ENCODE peak calls at places on chromosome 17, in seven cellular contexts. One of them, this sample, is unnamed.

GRCh38 chr17:19238167-19238505 is 970 bp downstream of the EPN2 start:
- DNase-seq in germinal center: peak; percentile 12
- DNase-seq in endothelial cell: peak; percentile 31
- DNase-seq in HTR-8/SVneo: peak; percentile 45
- DNase-seq in GM13976: peak; percentile 45
- DNase-seq in ACHN: peak; percentile 44
- DNase-seq in stimulated activated CD4-positive, alpha-beta T cell treated with anti-CD3 and anti-CD28 coated beads, Interleukin-2, amount 100 ng/mL, for 24 hours: no peak
- DNase-seq in this sample: peak; percentile 72

GRCh38 chr17:68344701-68345136 is 53.4 kb downstream of the ARSG start:
- DNase-seq in GM13976: no peak
- DNase-seq in ACHN: no peak
- DNase-seq in germinal center: no peak
- DNase-seq in stimulated activated CD4-positive, alpha-beta T cell treated with anti-CD3 and anti-CD28 coated beads, Interleukin-2, amount 100 ng/mL, for 24 hours: no peak
- DNase-seq in endothelial cell: no peak
- DNase-seq in HTR-8/SVneo: no peak
- DNase-seq in this sample: no peak

GRCh38 chr17:3512512-3513171 is 36.8 kb downstream of the ASPA start:
- DNase-seq in HTR-8/SVneo: no peak
- DNase-seq in germinal center: no peak
- DNase-seq in GM13976: no peak
- DNase-seq in stimulated activated CD4-positive, alpha-beta T cell treated with anti-CD3 and anti-CD28 coated beads, Interleukin-2, amount 100 ng/mL, for 24 hours: no peak
- DNase-seq in ACHN: no peak
- DNase-seq in endothelial cell: no peak
- DNase-seq in this sample: peak; percentile 79

GRCh38 chr17:54256530-54256929 is 433.8 kb downstream of the KIF2B start:
- DNase-seq in stimulated activated CD4-positive, alpha-beta T cell treated with anti-CD3 and anti-CD28 coated beads, Interleukin-2, amount 100 ng/mL, for 24 hours: no peak
- DNase-seq in germinal center: no peak
- DNase-seq in ACHN: no peak
- DNase-seq in endothelial cell: no peak
- DNase-seq in GM13976: no peak
- DNase-seq in HTR-8/SVneo: no peak
- DNase-seq in this sample: no peak

GRCh38 chr17:9414471-9414870 is 161.1 kb downstream of the STX8 start:
- DNase-seq in endothelial cell: no peak
- DNase-seq in GM13976: peak; percentile 64
- DNase-seq in ACHN: no peak
- DNase-seq in stimulated activated CD4-positive, alpha-beta T cell treated with anti-CD3 and anti-CD28 coated beads, Interleukin-2, amount 100 ng/mL, for 24 hours: no peak
- DNase-seq in HTR-8/SVneo: no peak
- DNase-seq in germinal center: peak; percentile 62
- DNase-seq in this sample: no peak

GRCh38 chr17:47889734-47890529 is 6.1 kb upstream of the SP2 start:
- DNase-seq in ACHN: peak; percentile 81
- DNase-seq in GM13976: peak; percentile 82
- DNase-seq in endothelial cell: peak; percentile 93
- DNase-seq in stimulated activated CD4-positive, alpha-beta T cell treated with anti-CD3 and anti-CD28 coated beads, Interleukin-2, amount 100 ng/mL, for 24 hours: peak; percentile 97
- DNase-seq in HTR-8/SVneo: peak; percentile 91
- DNase-seq in germinal center: peak; percentile 74
- DNase-seq in this sample: peak; percentile 96

GRCh38 chr17:13374203-13375143 is 227.3 kb downstream of the HS3ST3A1 start:
- DNase-seq in ACHN: no peak
- DNase-seq in stimulated activated CD4-positive, alpha-beta T cell treated with anti-CD3 and anti-CD28 coated beads, Interleukin-2, amount 100 ng/mL, for 24 hours: no peak
- DNase-seq in endothelial cell: no peak
- DNase-seq in germinal center: no peak
- DNase-seq in GM13976: no peak
- DNase-seq in HTR-8/SVneo: no peak
- DNase-seq in this sample: no peak

GRCh38 chr17:31581022-31581483 is 189.6 kb downstream of the RAB11FIP4 start:
- DNase-seq in stimulated activated CD4-positive, alpha-beta T cell treated with anti-CD3 and anti-CD28 coated beads, Interleukin-2, amount 100 ng/mL, for 24 hours: no peak
- DNase-seq in ACHN: peak; percentile 90
- DNase-seq in germinal center: no peak
- DNase-seq in endothelial cell: no peak
- DNase-seq in GM13976: no peak
- DNase-seq in HTR-8/SVneo: peak; percentile 93
- DNase-seq in this sample: no peak

GRCh38 chr17:50731575-50732460 is 12.4 kb downstream of the LUC7L3 start:
- DNase-seq in stimulated activated CD4-positive, alpha-beta T cell treated with anti-CD3 and anti-CD28 coated beads, Interleukin-2, amount 100 ng/mL, for 24 hours: no peak
- DNase-seq in germinal center: no peak
- DNase-seq in HTR-8/SVneo: no peak
- DNase-seq in ACHN: no peak
- DNase-seq in GM13976: no peak
- DNase-seq in endothelial cell: no peak
- DNase-seq in this sample: no peak

GRCh38 chr17:78558181-78558850 is 18.9 kb downstream of the DNAH17 start:
- DNase-seq in stimulated activated CD4-positive, alpha-beta T cell treated with anti-CD3 and anti-CD28 coated beads, Interleukin-2, amount 100 ng/mL, for 24 hours: no peak
- DNase-seq in ACHN: peak; percentile 18
- DNase-seq in endothelial cell: peak; percentile 13
- DNase-seq in GM13976: no peak
- DNase-seq in HTR-8/SVneo: no peak
- DNase-seq in germinal center: no peak
- DNase-seq in this sample: no peak

GRCh38 chr17:21008516-21008915 is 34.3 kb downstream of the USP22 start:
- DNase-seq in endothelial cell: no peak
- DNase-seq in ACHN: no peak
- DNase-seq in HTR-8/SVneo: no peak
- DNase-seq in GM13976: no peak
- DNase-seq in stimulated activated CD4-positive, alpha-beta T cell treated with anti-CD3 and anti-CD28 coated beads, Interleukin-2, amount 100 ng/mL, for 24 hours: no peak
- DNase-seq in germinal center: no peak
- DNase-seq in this sample: no peak

GRCh38 chr17:20989991-20990855 is 52.6 kb downstream of the USP22 start:
- DNase-seq in GM13976: no peak
- DNase-seq in ACHN: no peak
- DNase-seq in germinal center: no peak
- DNase-seq in HTR-8/SVneo: no peak
- DNase-seq in stimulated activated CD4-positive, alpha-beta T cell treated with anti-CD3 and anti-CD28 coated beads, Interleukin-2, amount 100 ng/mL, for 24 hours: no peak
- DNase-seq in endothelial cell: no peak
- DNase-seq in this sample: no peak

GRCh38 chr17:76467366-76467765 is at the start of gene AANAT:
- DNase-seq in HTR-8/SVneo: no peak
- DNase-seq in endothelial cell: no peak
- DNase-seq in stimulated activated CD4-positive, alpha-beta T cell treated with anti-CD3 and anti-CD28 coated beads, Interleukin-2, amount 100 ng/mL, for 24 hours: no peak
- DNase-seq in ACHN: no peak
- DNase-seq in GM13976: no peak
- DNase-seq in germinal center: no peak
- DNase-seq in this sample: peak; percentile 84

GRCh38 chr17:68353121-68353521 is 61.8 kb downstream of the ARSG start:
- DNase-seq in endothelial cell: no peak
- DNase-seq in HTR-8/SVneo: no peak
- DNase-seq in germinal center: no peak
- DNase-seq in stimulated activated CD4-positive, alpha-beta T cell treated with anti-CD3 and anti-CD28 coated beads, Interleukin-2, amount 100 ng/mL, for 24 hours: no peak
- DNase-seq in ACHN: no peak
- DNase-seq in GM13976: no peak
- DNase-seq in this sample: no peak

GRCh38 chr17:12977008-12977751 is 40.6 kb downstream of the ELAC2 start:
- DNase-seq in endothelial cell: peak; percentile 28
- DNase-seq in HTR-8/SVneo: no peak
- DNase-seq in ACHN: no peak
- DNase-seq in stimulated activated CD4-positive, alpha-beta T cell treated with anti-CD3 and anti-CD28 coated beads, Interleukin-2, amount 100 ng/mL, for 24 hours: no peak
- DNase-seq in germinal center: no peak
- DNase-seq in GM13976: no peak
- DNase-seq in this sample: no peak

GRCh38 chr17:60506312-60506711 is 19.7 kb downstream of the APPBP2 start:
- DNase-seq in GM13976: peak; percentile 36
- DNase-seq in HTR-8/SVneo: peak; percentile 84
- DNase-seq in germinal center: no peak
- DNase-seq in ACHN: peak; percentile 90
- DNase-seq in stimulated activated CD4-positive, alpha-beta T cell treated with anti-CD3 and anti-CD28 coated beads, Interleukin-2, amount 100 ng/mL, for 24 hours: no peak
- DNase-seq in endothelial cell: no peak
- DNase-seq in this sample: no peak

GRCh38 chr17:28575126-28575795 is 1.4 kb downstream of the ALDOC start:
- DNase-seq in ACHN: no peak
- DNase-seq in HTR-8/SVneo: no peak
- DNase-seq in endothelial cell: no peak
- DNase-seq in GM13976: no peak
- DNase-seq in stimulated activated CD4-positive, alpha-beta T cell treated with anti-CD3 and anti-CD28 coated beads, Interleukin-2, amount 100 ng/mL, for 24 hours: no peak
- DNase-seq in germinal center: no peak
- DNase-seq in this sample: no peak

GRCh38 chr17:67490471-67490870 is 113.4 kb downstream of the PITPNC1 start:
- DNase-seq in germinal center: no peak
- DNase-seq in stimulated activated CD4-positive, alpha-beta T cell treated with anti-CD3 and anti-CD28 coated beads, Interleukin-2, amount 100 ng/mL, for 24 hours: no peak
- DNase-seq in HTR-8/SVneo: no peak
- DNase-seq in GM13976: no peak
- DNase-seq in ACHN: no peak
- DNase-seq in endothelial cell: no peak
- DNase-seq in this sample: no peak

GRCh38 chr17:565506-565905 is 149.1 kb downstream of the VPS53 start:
- DNase-seq in GM13976: no peak
- DNase-seq in HTR-8/SVneo: no peak
- DNase-seq in germinal center: no peak
- DNase-seq in stimulated activated CD4-positive, alpha-beta T cell treated with anti-CD3 and anti-CD28 coated beads, Interleukin-2, amount 100 ng/mL, for 24 hours: no peak
- DNase-seq in endothelial cell: peak; percentile 24
- DNase-seq in ACHN: no peak
- DNase-seq in this sample: no peak

GRCh38 chr17:4463818-4464501 is 30.2 kb downstream of the SPNS3 start:
- DNase-seq in stimulated activated CD4-positive, alpha-beta T cell treated with anti-CD3 and anti-CD28 coated beads, Interleukin-2, amount 100 ng/mL, for 24 hours: no peak
- DNase-seq in ACHN: no peak
- DNase-seq in germinal center: no peak
- DNase-seq in endothelial cell: no peak
- DNase-seq in GM13976: no peak
- DNase-seq in HTR-8/SVneo: no peak
- DNase-seq in this sample: no peak

GRCh38 chr17:62653831-62654829 is 26.7 kb downstream of the MRC2 start:
- DNase-seq in stimulated activated CD4-positive, alpha-beta T cell treated with anti-CD3 and anti-CD28 coated beads, Interleukin-2, amount 100 ng/mL, for 24 hours: peak; percentile 32
- DNase-seq in GM13976: peak; percentile 46
- DNase-seq in germinal center: no peak
- DNase-seq in endothelial cell: no peak
- DNase-seq in ACHN: no peak
- DNase-seq in HTR-8/SVneo: no peak
- DNase-seq in this sample: peak; percentile 88

This sample was measured in ecto neural progenitor cell.